ENCODE peak calls at places on chromosomes 1 and 21, in five cellular contexts. One of them, this sample, is unnamed.

GRCh38 chr1:227532019-227532619 is 31.2 kb upstream of the ZNF678 start:
- DNase-seq in upper lobe of right lung: no peak
- DNase-seq in IMR-90: no peak
- DNase-seq in PC-9: peak; percentile 50
- DNase-seq in heart left ventricle: no peak
- DNase-seq in this sample: no peak

GRCh38 chr1:112808861-112809684 is 93.9 kb upstream of the PPM1J start:
- DNase-seq in upper lobe of right lung: peak; percentile 88
- DNase-seq in IMR-90: peak; percentile 57
- DNase-seq in PC-9: peak; percentile 49
- DNase-seq in heart left ventricle: peak; percentile 82
- DNase-seq in this sample: peak; percentile 67

GRCh38 chr1:218718216-218718615 is 373.1 kb downstream of the TGFB2 start:
- DNase-seq in PC-9: no peak
- DNase-seq in upper lobe of right lung: no peak
- DNase-seq in heart left ventricle: no peak
- DNase-seq in IMR-90: peak; percentile 37
- DNase-seq in this sample: no peak

GRCh38 chr1:72284398-72285073 is 2.2 kb upstream of the NEGR1 start:
- DNase-seq in IMR-90: peak; percentile 96
- DNase-seq in heart left ventricle: peak; percentile 53
- DNase-seq in upper lobe of right lung: peak; percentile 64
- DNase-seq in PC-9: peak; percentile 89
- DNase-seq in this sample: peak; percentile 39

GRCh38 chr1:162003825-162004205 is 19.9 kb downstream of the OLFML2B start:
- DNase-seq in heart left ventricle: peak; percentile 56
- DNase-seq in PC-9: peak; percentile 60
- DNase-seq in IMR-90: peak; percentile 83
- DNase-seq in upper lobe of right lung: no peak
- DNase-seq in this sample: no peak

GRCh38 chr1:64488862-64489261 is 18.9 kb downstream of the CACHD1 start:
- DNase-seq in PC-9: no peak
- DNase-seq in upper lobe of right lung: no peak
- DNase-seq in IMR-90: no peak
- DNase-seq in heart left ventricle: no peak
- DNase-seq in this sample: no peak

GRCh38 chr1:156652131-156652991 is 10.4 kb downstream of the BCAN start:
- DNase-seq in heart left ventricle: peak; percentile 37
- DNase-seq in IMR-90: peak; percentile 43
- DNase-seq in PC-9: no peak
- DNase-seq in upper lobe of right lung: no peak
- DNase-seq in this sample: no peak

GRCh38 chr1:244349103-244349531 is 102.6 kb downstream of the ADSS2 start:
- DNase-seq in heart left ventricle: no peak
- DNase-seq in PC-9: no peak
- DNase-seq in upper lobe of right lung: no peak
- DNase-seq in IMR-90: peak; percentile 91
- DNase-seq in this sample: no peak

GRCh38 chr1:75074719-75075395 is 59.3 kb upstream of the LHX8 start:
- DNase-seq in IMR-90: no peak
- DNase-seq in PC-9: no peak
- DNase-seq in upper lobe of right lung: no peak
- DNase-seq in heart left ventricle: no peak
- DNase-seq in this sample: no peak

GRCh38 chr1:151759241-151759640 is 4.1 kb downstream of the MRPL9 start:
- DNase-seq in heart left ventricle: no peak
- DNase-seq in IMR-90: peak; percentile 25
- DNase-seq in PC-9: no peak
- DNase-seq in upper lobe of right lung: no peak
- DNase-seq in this sample: no peak

GRCh38 chr1:227255086-227255732 is 63.1 kb downstream of the CDC42BPA start:
- DNase-seq in heart left ventricle: no peak
- DNase-seq in upper lobe of right lung: no peak
- DNase-seq in IMR-90: no peak
- DNase-seq in PC-9: no peak
- DNase-seq in this sample: no peak

GRCh38 chr1:30417001-30417700 is 306.2 kb downstream of the MATN1 start:
- DNase-seq in heart left ventricle: no peak
- DNase-seq in IMR-90: no peak
- DNase-seq in PC-9: no peak
- DNase-seq in upper lobe of right lung: peak; percentile 46
- DNase-seq in this sample: no peak

GRCh38 chr1:41918450-41919043 is at the start of gene HIVEP3:
- DNase-seq in PC-9: peak; percentile 50
- DNase-seq in upper lobe of right lung: no peak
- DNase-seq in IMR-90: no peak
- DNase-seq in heart left ventricle: no peak
- DNase-seq in this sample: no peak

GRCh38 chr1:161905269-161905884 is 118.3 kb downstream of the OLFML2B start:
- DNase-seq in PC-9: no peak
- DNase-seq in upper lobe of right lung: no peak
- DNase-seq in IMR-90: peak; percentile 20
- DNase-seq in heart left ventricle: no peak
- DNase-seq in this sample: no peak

GRCh38 chr1:226149806-226150205 is 36.7 kb downstream of the ACBD3 start:
- DNase-seq in heart left ventricle: no peak
- DNase-seq in IMR-90: peak; percentile 29
- DNase-seq in PC-9: peak; percentile 39
- DNase-seq in upper lobe of right lung: no peak
- DNase-seq in this sample: no peak

GRCh38 chr1:112536561-112536960 is 27.8 kb downstream of the WNT2B start:
- DNase-seq in upper lobe of right lung: no peak
- DNase-seq in heart left ventricle: no peak
- DNase-seq in PC-9: no peak
- DNase-seq in IMR-90: no peak
- DNase-seq in this sample: no peak

GRCh38 chr1:147762233-147763024 is 2.0 kb upstream of the GJA5 start:
- DNase-seq in upper lobe of right lung: no peak
- DNase-seq in IMR-90: no peak
- DNase-seq in PC-9: peak; percentile 74
- DNase-seq in heart left ventricle: no peak
- DNase-seq in this sample: no peak

GRCh38 chr1:60859111-60859510 is 223.2 kb upstream of the NFIA start:
- DNase-seq in upper lobe of right lung: no peak
- DNase-seq in IMR-90: no peak
- DNase-seq in heart left ventricle: no peak
- DNase-seq in PC-9: no peak
- DNase-seq in this sample: no peak

GRCh38 chr1:33397125-33397506 is 33.8 kb downstream of the PHC2 start:
- DNase-seq in PC-9: no peak
- DNase-seq in heart left ventricle: no peak
- DNase-seq in IMR-90: no peak
- DNase-seq in upper lobe of right lung: no peak
- DNase-seq in this sample: no peak

GRCh38 chr1:204991342-204991844 is 51.6 kb upstream of the CNTN2 start:
- DNase-seq in PC-9: no peak
- DNase-seq in upper lobe of right lung: no peak
- DNase-seq in IMR-90: no peak
- DNase-seq in heart left ventricle: no peak
- DNase-seq in this sample: no peak

GRCh38 chr21:40300300-40300699 is 433.1 kb downstream of the PCP4 start:
- DNase-seq in upper lobe of right lung: no peak
- DNase-seq in heart left ventricle: no peak
- DNase-seq in IMR-90: no peak
- DNase-seq in PC-9: no peak
- DNase-seq in this sample: no peak
- H3K36me3 ChIP-seq in upper lobe of right lung: no peaks in the 10 kb centered on the region
- H3K36me3 ChIP-seq in heart left ventricle: no peaks in the 10 kb centered on the region
- H3K36me3 ChIP-seq in IMR-90: no peaks in the 10 kb centered on the region
- H3K36me3 ChIP-seq in PC-9: no peaks in the 10 kb centered on the region
- H3K36me3 ChIP-seq in this sample: no peaks in the 10 kb centered on the region

GRCh38 chr1:175591083-175591743 is 152.2 kb downstream of the TNR start:
- DNase-seq in heart left ventricle: peak; percentile 57
- DNase-seq in PC-9: no peak
- DNase-seq in IMR-90: no peak
- DNase-seq in upper lobe of right lung: no peak
- DNase-seq in this sample: no peak
- H3K4me1 ChIP-seq in heart left ventricle: no peaks in the 10 kb centered on the region
- H3K4me1 ChIP-seq in PC-9: no peaks in the 10 kb centered on the region
- H3K4me1 ChIP-seq in IMR-90: no peaks in the 10 kb centered on the region
- H3K4me1 ChIP-seq in upper lobe of right lung: no peaks in the 10 kb centered on the region
- H3K4me1 ChIP-seq in this sample: no peaks in the 10 kb centered on the region

DNA sequence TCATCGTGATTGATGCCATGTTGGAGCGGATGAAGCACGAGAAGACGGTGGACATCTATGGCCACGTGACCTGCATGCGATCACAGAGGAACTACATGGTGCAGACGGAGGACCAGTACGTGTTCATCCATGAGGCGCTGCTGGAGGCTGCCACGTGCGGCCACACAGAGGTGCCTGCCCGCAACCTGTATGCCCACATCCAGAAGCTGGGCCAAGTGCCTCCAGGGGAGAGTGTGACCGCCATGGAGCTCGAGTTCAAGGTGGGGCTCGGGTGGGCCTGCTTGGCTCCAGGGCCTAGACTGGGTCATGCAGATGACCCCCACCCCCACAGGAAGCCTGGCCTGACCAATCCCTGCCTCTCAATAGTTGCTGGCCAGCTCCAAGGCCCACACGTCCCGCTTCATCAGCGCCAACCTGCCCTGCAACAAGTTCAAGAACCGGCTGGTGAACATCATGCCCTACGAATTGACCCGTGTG is 30.6 kb upstream of the KDM4A start:
- DNase-seq in PC-9: no peak
- DNase-seq in heart left ventricle: no peak
- DNase-seq in upper lobe of right lung: no peak
- DNase-seq in IMR-90: no peak
- DNase-seq in this sample: peak; percentile 36
- H3K36me3 ChIP-seq in PC-9: peaks cover 19% of the 10 kb centered on the region
- H3K36me3 ChIP-seq in heart left ventricle: no peaks in the 10 kb centered on the region
- H3K36me3 ChIP-seq in upper lobe of right lung: no peaks in the 10 kb centered on the region
- H3K36me3 ChIP-seq in IMR-90: peaks cover 67% of the 10 kb centered on the region
- H3K36me3 ChIP-seq in this sample: peaks cover 14% of the 10 kb centered on the region

DNA sequence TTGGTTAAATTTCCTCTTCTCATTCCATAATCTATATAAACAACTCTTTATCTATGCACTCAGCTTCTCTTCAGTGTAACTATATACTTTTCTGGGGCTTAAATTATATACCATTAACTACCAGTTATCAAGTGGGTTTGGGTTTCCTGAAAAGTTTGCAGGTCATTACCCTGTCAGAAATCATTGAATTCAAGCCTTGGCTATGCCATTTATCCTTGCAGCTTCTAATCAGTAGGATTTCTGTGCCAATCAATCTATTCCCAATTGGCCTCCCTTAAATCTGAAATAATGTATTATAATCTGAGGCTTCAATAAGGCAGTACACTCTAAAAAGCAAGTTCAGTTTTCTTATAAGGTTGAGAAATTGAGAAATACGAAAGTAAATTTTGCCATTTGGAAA is 466.5 kb downstream of the NCAM2 start:
- DNase-seq in heart left ventricle: no peak
- DNase-seq in IMR-90: no peak
- DNase-seq in upper lobe of right lung: no peak
- DNase-seq in PC-9: no peak
- DNase-seq in this sample: no peak
- H3K4me1 ChIP-seq in heart left ventricle: no peaks in the 10 kb centered on the region
- H3K4me1 ChIP-seq in IMR-90: no peaks in the 10 kb centered on the region
- H3K4me1 ChIP-seq in upper lobe of right lung: no peaks in the 10 kb centered on the region
- H3K4me1 ChIP-seq in PC-9: no peaks in the 10 kb centered on the region
- H3K4me1 ChIP-seq in this sample: no peaks in the 10 kb centered on the region

DNA sequence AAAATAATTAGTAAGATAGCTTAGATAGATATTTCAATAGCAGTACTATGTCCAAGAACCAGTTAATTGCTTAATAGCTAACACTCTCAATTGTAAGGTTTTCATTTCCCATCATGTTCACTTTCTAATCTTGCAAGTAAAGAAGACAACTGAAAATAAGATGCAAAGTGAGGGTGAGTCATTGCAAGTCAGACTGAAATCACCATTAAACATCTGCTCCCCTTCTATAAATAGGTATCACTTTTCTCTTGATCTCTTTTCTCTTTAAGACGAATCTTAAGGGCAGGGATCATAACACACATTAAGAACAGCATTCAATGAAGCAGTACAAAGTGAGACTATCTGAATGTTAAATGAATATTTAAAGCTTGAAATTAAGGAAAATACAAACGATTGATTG is 40.4 kb downstream of the UBR4 start:
- DNase-seq in upper lobe of right lung: no peak
- DNase-seq in PC-9: no peak
- DNase-seq in IMR-90: peak; percentile 80
- DNase-seq in heart left ventricle: no peak
- DNase-seq in this sample: no peak
- H3K36me3 ChIP-seq in upper lobe of right lung: peaks cover 100% of the 10 kb centered on the region
- H3K36me3 ChIP-seq in PC-9: peaks cover 21% of the 10 kb centered on the region
- H3K36me3 ChIP-seq in IMR-90: peaks cover 61% of the 10 kb centered on the region
- H3K36me3 ChIP-seq in heart left ventricle: peaks cover 100% of the 10 kb centered on the region
- H3K36me3 ChIP-seq in this sample: peaks cover 13% of the 10 kb centered on the region

GRCh38 chr1:222546091-222546490 is 1.8 kb downstream of the HHIPL2 start:
- DNase-seq in IMR-90: no peak
- DNase-seq in PC-9: no peak
- DNase-seq in upper lobe of right lung: no peak
- DNase-seq in heart left ventricle: no peak
- DNase-seq in this sample: no peak

GRCh38 chr1:222547944-222548671 is at the start of gene HHIPL2:
- DNase-seq in IMR-90: no peak
- DNase-seq in upper lobe of right lung: no peak
- DNase-seq in heart left ventricle: no peak
- DNase-seq in PC-9: no peak
- DNase-seq in this sample: no peak

GRCh38 chr1:222547260-222547614 is 667 bp downstream of the HHIPL2 start:
- DNase-seq in PC-9: no peak
- DNase-seq in IMR-90: no peak
- DNase-seq in heart left ventricle: no peak
- DNase-seq in upper lobe of right lung: no peak
- DNase-seq in this sample: no peak

GRCh38 chr1:222543817-222544216 is 4.1 kb downstream of the HHIPL2 start:
- DNase-seq in PC-9: no peak
- DNase-seq in heart left ventricle: no peak
- DNase-seq in IMR-90: no peak
- DNase-seq in upper lobe of right lung: no peak
- DNase-seq in this sample: no peak

DNA sequence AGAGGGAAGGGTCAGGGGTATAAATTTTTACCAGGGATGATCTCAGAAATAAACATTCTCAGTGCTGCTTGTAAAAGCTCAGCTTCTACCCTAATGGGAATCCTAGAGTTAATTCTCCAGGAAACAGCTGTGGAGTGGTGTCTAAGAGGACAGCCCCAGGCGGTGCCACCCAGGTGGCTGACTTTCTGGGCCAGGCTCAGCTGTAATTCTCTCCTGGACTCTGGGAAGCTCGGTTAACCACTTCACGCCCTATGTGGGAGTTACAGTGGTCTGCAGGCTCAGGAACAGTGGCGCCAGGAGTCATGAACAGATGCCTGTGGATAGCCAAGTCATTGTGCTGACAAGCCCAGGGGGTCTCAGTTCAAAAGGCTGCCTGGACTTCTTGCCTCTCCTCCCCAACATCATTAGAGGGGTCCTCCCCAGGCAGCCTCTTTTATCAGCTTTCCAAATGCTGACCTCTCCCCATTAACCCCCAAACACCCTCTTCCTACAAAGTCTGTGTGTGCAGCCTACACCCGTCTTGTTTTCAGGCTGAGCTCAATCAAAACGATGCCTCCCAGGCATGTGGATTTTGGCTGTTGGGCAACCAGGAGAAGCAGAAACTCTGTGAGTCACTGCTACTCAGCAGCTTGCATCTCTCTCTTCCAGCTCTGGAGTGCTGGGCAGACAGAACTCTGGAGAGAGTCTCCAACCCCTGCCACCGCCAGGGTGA is 1.2 kb downstream of the HHIPL2 start:
- DNase-seq in IMR-90: peak; percentile 83
- DNase-seq in upper lobe of right lung: no peak
- DNase-seq in PC-9: peak; percentile 90
- DNase-seq in heart left ventricle: no peak
- DNase-seq in this sample: no peak
- H3K4me1 ChIP-seq in IMR-90: peaks cover 5% of the 10 kb centered on the region
- H3K4me1 ChIP-seq in upper lobe of right lung: no peaks in the 10 kb centered on the region
- H3K4me1 ChIP-seq in PC-9: peaks cover 26% of the 10 kb centered on the region
- H3K4me1 ChIP-seq in heart left ventricle: no peaks in the 10 kb centered on the region
- H3K4me1 ChIP-seq in this sample: peaks cover 4% of the 10 kb centered on the region

This sample was measured in mucosa of descending colon.